ENCODE peak calls at places on chromosome 21, in eight cellular contexts. One of them, this sample, is unnamed.

GRCh38 chr21:37225440-37225839 is 41.7 kb downstream of the VPS26C start:
- DNase-seq in activated naive CD8-positive, alpha-beta T cell treated with anti-CD3 and anti-CD28 coated beads, Interleukin-2, amount 10 ng/mL, durations not matched to agents 7 days and 5 days: peak
- DNase-seq in ecto neural progenitor cell: no peak
- DNase-seq in IMR-90: no peak
- DNase-seq in dermis blood vessel endothelial cell: no peak
- DNase-seq in ELF-1: no peak
- DNase-seq in right atrium auricular region: peak
- DNase-seq in stimulated activated CD4-positive, alpha-beta T cell treated with anti-CD3 and anti-CD28 coated beads, Interleukin-2, amount 100 ng/mL, for 48 hours: peak
- DNase-seq in this sample: no peak

GRCh38 chr21:35291963-35292627 is 243.0 kb upstream of the RUNX1 start:
- DNase-seq in activated naive CD8-positive, alpha-beta T cell treated with anti-CD3 and anti-CD28 coated beads, Interleukin-2, amount 10 ng/mL, durations not matched to agents 7 days and 5 days: no peak
- DNase-seq in dermis blood vessel endothelial cell: no peak
- DNase-seq in IMR-90: peak
- DNase-seq in ecto neural progenitor cell: no peak
- DNase-seq in ELF-1: no peak
- DNase-seq in right atrium auricular region: no peak
- DNase-seq in stimulated activated CD4-positive, alpha-beta T cell treated with anti-CD3 and anti-CD28 coated beads, Interleukin-2, amount 100 ng/mL, for 48 hours: no peak
- DNase-seq in this sample: no peak

GRCh38 chr21:16532841-16533240 is 803.1 kb downstream of the USP25 start:
- DNase-seq in right atrium auricular region: no peak
- DNase-seq in stimulated activated CD4-positive, alpha-beta T cell treated with anti-CD3 and anti-CD28 coated beads, Interleukin-2, amount 100 ng/mL, for 48 hours: no peak
- DNase-seq in IMR-90: peak
- DNase-seq in ecto neural progenitor cell: no peak
- DNase-seq in ELF-1: no peak
- DNase-seq in dermis blood vessel endothelial cell: no peak
- DNase-seq in activated naive CD8-positive, alpha-beta T cell treated with anti-CD3 and anti-CD28 coated beads, Interleukin-2, amount 10 ng/mL, durations not matched to agents 7 days and 5 days: no peak
- DNase-seq in this sample: no peak

GRCh38 chr21:41923641-41924342 is 30.0 kb downstream of the C2CD2 start:
- DNase-seq in IMR-90: peak
- DNase-seq in ELF-1: no peak
- DNase-seq in ecto neural progenitor cell: no peak
- DNase-seq in right atrium auricular region: no peak
- DNase-seq in dermis blood vessel endothelial cell: no peak
- DNase-seq in stimulated activated CD4-positive, alpha-beta T cell treated with anti-CD3 and anti-CD28 coated beads, Interleukin-2, amount 100 ng/mL, for 48 hours: no peak
- DNase-seq in activated naive CD8-positive, alpha-beta T cell treated with anti-CD3 and anti-CD28 coated beads, Interleukin-2, amount 10 ng/mL, durations not matched to agents 7 days and 5 days: no peak
- DNase-seq in this sample: no peak

GRCh38 chr21:45031231-45032191 is 42.9 kb upstream of the ADARB1 start:
- DNase-seq in activated naive CD8-positive, alpha-beta T cell treated with anti-CD3 and anti-CD28 coated beads, Interleukin-2, amount 10 ng/mL, durations not matched to agents 7 days and 5 days: no peak
- DNase-seq in dermis blood vessel endothelial cell: no peak
- DNase-seq in stimulated activated CD4-positive, alpha-beta T cell treated with anti-CD3 and anti-CD28 coated beads, Interleukin-2, amount 100 ng/mL, for 48 hours: no peak
- DNase-seq in right atrium auricular region: no peak
- DNase-seq in ELF-1: no peak
- DNase-seq in ecto neural progenitor cell: peak
- DNase-seq in IMR-90: no peak
- DNase-seq in this sample: no peak

GRCh38 chr21:37098756-37099155 is 25.7 kb downstream of the TTC3 start:
- DNase-seq in IMR-90: no peak
- DNase-seq in activated naive CD8-positive, alpha-beta T cell treated with anti-CD3 and anti-CD28 coated beads, Interleukin-2, amount 10 ng/mL, durations not matched to agents 7 days and 5 days: no peak
- DNase-seq in right atrium auricular region: no peak
- DNase-seq in dermis blood vessel endothelial cell: no peak
- DNase-seq in ELF-1: no peak
- DNase-seq in stimulated activated CD4-positive, alpha-beta T cell treated with anti-CD3 and anti-CD28 coated beads, Interleukin-2, amount 100 ng/mL, for 48 hours: no peak
- DNase-seq in ecto neural progenitor cell: no peak
- DNase-seq in this sample: no peak

GRCh38 chr21:42844411-42845113 is 34.8 kb downstream of the WDR4 start:
- DNase-seq in ELF-1: no peak
- DNase-seq in right atrium auricular region: no peak
- DNase-seq in stimulated activated CD4-positive, alpha-beta T cell treated with anti-CD3 and anti-CD28 coated beads, Interleukin-2, amount 100 ng/mL, for 48 hours: no peak
- DNase-seq in activated naive CD8-positive, alpha-beta T cell treated with anti-CD3 and anti-CD28 coated beads, Interleukin-2, amount 10 ng/mL, durations not matched to agents 7 days and 5 days: peak
- DNase-seq in IMR-90: no peak
- DNase-seq in dermis blood vessel endothelial cell: no peak
- DNase-seq in ecto neural progenitor cell: no peak
- DNase-seq in this sample: no peak

GRCh38 chr21:46626536-46627302 is 8.8 kb upstream of the PRMT2 start:
- DNase-seq in activated naive CD8-positive, alpha-beta T cell treated with anti-CD3 and anti-CD28 coated beads, Interleukin-2, amount 10 ng/mL, durations not matched to agents 7 days and 5 days: no peak
- DNase-seq in ELF-1: no peak
- DNase-seq in right atrium auricular region: no peak
- DNase-seq in IMR-90: no peak
- DNase-seq in ecto neural progenitor cell: no peak
- DNase-seq in stimulated activated CD4-positive, alpha-beta T cell treated with anti-CD3 and anti-CD28 coated beads, Interleukin-2, amount 100 ng/mL, for 48 hours: no peak
- DNase-seq in dermis blood vessel endothelial cell: no peak
- DNase-seq in this sample: no peak

GRCh38 chr21:43912910-43913309 is 47.9 kb downstream of the AGPAT3 start:
- DNase-seq in ecto neural progenitor cell: no peak
- DNase-seq in ELF-1: no peak
- DNase-seq in dermis blood vessel endothelial cell: no peak
- DNase-seq in stimulated activated CD4-positive, alpha-beta T cell treated with anti-CD3 and anti-CD28 coated beads, Interleukin-2, amount 100 ng/mL, for 48 hours: no peak
- DNase-seq in right atrium auricular region: no peak
- DNase-seq in activated naive CD8-positive, alpha-beta T cell treated with anti-CD3 and anti-CD28 coated beads, Interleukin-2, amount 10 ng/mL, durations not matched to agents 7 days and 5 days: no peak
- DNase-seq in IMR-90: no peak
- DNase-seq in this sample: no peak

GRCh38 chr21:44932366-44933181 is 7.3 kb upstream of the SLX9 start:
- DNase-seq in ELF-1: no peak
- DNase-seq in dermis blood vessel endothelial cell: peak
- DNase-seq in IMR-90: no peak
- DNase-seq in activated naive CD8-positive, alpha-beta T cell treated with anti-CD3 and anti-CD28 coated beads, Interleukin-2, amount 10 ng/mL, durations not matched to agents 7 days and 5 days: peak
- DNase-seq in stimulated activated CD4-positive, alpha-beta T cell treated with anti-CD3 and anti-CD28 coated beads, Interleukin-2, amount 100 ng/mL, for 48 hours: no peak
- DNase-seq in right atrium auricular region: no peak
- DNase-seq in ecto neural progenitor cell: no peak
- DNase-seq in this sample: no peak

GRCh38 chr21:46214478-46215340 is 13.9 kb downstream of the LSS start:
- DNase-seq in stimulated activated CD4-positive, alpha-beta T cell treated with anti-CD3 and anti-CD28 coated beads, Interleukin-2, amount 100 ng/mL, for 48 hours: no peak
- DNase-seq in ecto neural progenitor cell: no peak
- DNase-seq in ELF-1: no peak
- DNase-seq in IMR-90: no peak
- DNase-seq in right atrium auricular region: no peak
- DNase-seq in activated naive CD8-positive, alpha-beta T cell treated with anti-CD3 and anti-CD28 coated beads, Interleukin-2, amount 10 ng/mL, durations not matched to agents 7 days and 5 days: no peak
- DNase-seq in dermis blood vessel endothelial cell: no peak
- DNase-seq in this sample: no peak

GRCh38 chr21:34636961-34637360 is 22.0 kb upstream of the RCAN1 start:
- DNase-seq in ecto neural progenitor cell: no peak
- DNase-seq in right atrium auricular region: peak
- DNase-seq in dermis blood vessel endothelial cell: no peak
- DNase-seq in stimulated activated CD4-positive, alpha-beta T cell treated with anti-CD3 and anti-CD28 coated beads, Interleukin-2, amount 100 ng/mL, for 48 hours: no peak
- DNase-seq in IMR-90: no peak
- DNase-seq in ELF-1: no peak
- DNase-seq in activated naive CD8-positive, alpha-beta T cell treated with anti-CD3 and anti-CD28 coated beads, Interleukin-2, amount 10 ng/mL, durations not matched to agents 7 days and 5 days: no peak
- DNase-seq in this sample: no peak

GRCh38 chr21:33760641-33761103 is 118.4 kb downstream of the ITSN1 start:
- DNase-seq in stimulated activated CD4-positive, alpha-beta T cell treated with anti-CD3 and anti-CD28 coated beads, Interleukin-2, amount 100 ng/mL, for 48 hours: no peak
- DNase-seq in right atrium auricular region: no peak
- DNase-seq in activated naive CD8-positive, alpha-beta T cell treated with anti-CD3 and anti-CD28 coated beads, Interleukin-2, amount 10 ng/mL, durations not matched to agents 7 days and 5 days: no peak
- DNase-seq in ELF-1: no peak
- DNase-seq in IMR-90: peak
- DNase-seq in dermis blood vessel endothelial cell: peak
- DNase-seq in ecto neural progenitor cell: no peak
- DNase-seq in this sample: no peak

GRCh38 chr21:27571706-27572105 is 604.8 kb upstream of the ADAMTS5 start:
- DNase-seq in right atrium auricular region: no peak
- DNase-seq in stimulated activated CD4-positive, alpha-beta T cell treated with anti-CD3 and anti-CD28 coated beads, Interleukin-2, amount 100 ng/mL, for 48 hours: no peak
- DNase-seq in activated naive CD8-positive, alpha-beta T cell treated with anti-CD3 and anti-CD28 coated beads, Interleukin-2, amount 10 ng/mL, durations not matched to agents 7 days and 5 days: no peak
- DNase-seq in ecto neural progenitor cell: no peak
- DNase-seq in IMR-90: peak
- DNase-seq in dermis blood vessel endothelial cell: no peak
- DNase-seq in ELF-1: no peak
- DNase-seq in this sample: no peak

GRCh38 chr21:45768741-45769049 is 125.2 kb downstream of the PCBP3 start:
- DNase-seq in dermis blood vessel endothelial cell: no peak
- DNase-seq in activated naive CD8-positive, alpha-beta T cell treated with anti-CD3 and anti-CD28 coated beads, Interleukin-2, amount 10 ng/mL, durations not matched to agents 7 days and 5 days: no peak
- DNase-seq in ELF-1: no peak
- DNase-seq in right atrium auricular region: no peak
- DNase-seq in ecto neural progenitor cell: peak
- DNase-seq in IMR-90: no peak
- DNase-seq in stimulated activated CD4-positive, alpha-beta T cell treated with anti-CD3 and anti-CD28 coated beads, Interleukin-2, amount 100 ng/mL, for 48 hours: no peak
- DNase-seq in this sample: no peak

GRCh38 chr21:44375686-44376320 is 22.4 kb downstream of the TRPM2 start:
- DNase-seq in ELF-1: no peak
- DNase-seq in right atrium auricular region: no peak
- DNase-seq in IMR-90: no peak
- DNase-seq in stimulated activated CD4-positive, alpha-beta T cell treated with anti-CD3 and anti-CD28 coated beads, Interleukin-2, amount 100 ng/mL, for 48 hours: no peak
- DNase-seq in ecto neural progenitor cell: peak
- DNase-seq in dermis blood vessel endothelial cell: no peak
- DNase-seq in activated naive CD8-positive, alpha-beta T cell treated with anti-CD3 and anti-CD28 coated beads, Interleukin-2, amount 10 ng/mL, durations not matched to agents 7 days and 5 days: peak
- DNase-seq in this sample: no peak

GRCh38 chr21:45624356-45624854 is 19.1 kb upstream of the PCBP3 start:
- DNase-seq in dermis blood vessel endothelial cell: no peak
- DNase-seq in right atrium auricular region: no peak
- DNase-seq in IMR-90: no peak
- DNase-seq in activated naive CD8-positive, alpha-beta T cell treated with anti-CD3 and anti-CD28 coated beads, Interleukin-2, amount 10 ng/mL, durations not matched to agents 7 days and 5 days: no peak
- DNase-seq in stimulated activated CD4-positive, alpha-beta T cell treated with anti-CD3 and anti-CD28 coated beads, Interleukin-2, amount 100 ng/mL, for 48 hours: no peak
- DNase-seq in ELF-1: no peak
- DNase-seq in ecto neural progenitor cell: no peak
- DNase-seq in this sample: no peak

GRCh38 chr21:29558331-29558730 is 259.6 kb downstream of the BACH1 start:
- DNase-seq in dermis blood vessel endothelial cell: no peak
- DNase-seq in ELF-1: no peak
- DNase-seq in IMR-90: no peak
- DNase-seq in stimulated activated CD4-positive, alpha-beta T cell treated with anti-CD3 and anti-CD28 coated beads, Interleukin-2, amount 100 ng/mL, for 48 hours: no peak
- DNase-seq in activated naive CD8-positive, alpha-beta T cell treated with anti-CD3 and anti-CD28 coated beads, Interleukin-2, amount 10 ng/mL, durations not matched to agents 7 days and 5 days: no peak
- DNase-seq in ecto neural progenitor cell: no peak
- DNase-seq in right atrium auricular region: no peak
- DNase-seq in this sample: no peak

GRCh38 chr21:25913488-25913887 is 178.7 kb downstream of the GABPA start:
- DNase-seq in ELF-1: no peak
- DNase-seq in right atrium auricular region: no peak
- DNase-seq in activated naive CD8-positive, alpha-beta T cell treated with anti-CD3 and anti-CD28 coated beads, Interleukin-2, amount 10 ng/mL, durations not matched to agents 7 days and 5 days: no peak
- DNase-seq in dermis blood vessel endothelial cell: no peak
- DNase-seq in IMR-90: no peak
- DNase-seq in stimulated activated CD4-positive, alpha-beta T cell treated with anti-CD3 and anti-CD28 coated beads, Interleukin-2, amount 100 ng/mL, for 48 hours: no peak
- DNase-seq in ecto neural progenitor cell: no peak
- DNase-seq in this sample: no peak

GRCh38 chr21:35372201-35372600 is 323.1 kb upstream of the RUNX1 start:
- DNase-seq in ELF-1: no peak
- DNase-seq in ecto neural progenitor cell: no peak
- DNase-seq in activated naive CD8-positive, alpha-beta T cell treated with anti-CD3 and anti-CD28 coated beads, Interleukin-2, amount 10 ng/mL, durations not matched to agents 7 days and 5 days: no peak
- DNase-seq in IMR-90: no peak
- DNase-seq in stimulated activated CD4-positive, alpha-beta T cell treated with anti-CD3 and anti-CD28 coated beads, Interleukin-2, amount 100 ng/mL, for 48 hours: no peak
- DNase-seq in right atrium auricular region: no peak
- DNase-seq in dermis blood vessel endothelial cell: no peak
- DNase-seq in this sample: no peak

GRCh38 chr21:45977396-45977795 is 4.2 kb upstream of the COL6A1 start:
- DNase-seq in activated naive CD8-positive, alpha-beta T cell treated with anti-CD3 and anti-CD28 coated beads, Interleukin-2, amount 10 ng/mL, durations not matched to agents 7 days and 5 days: no peak
- DNase-seq in ecto neural progenitor cell: peak
- DNase-seq in stimulated activated CD4-positive, alpha-beta T cell treated with anti-CD3 and anti-CD28 coated beads, Interleukin-2, amount 100 ng/mL, for 48 hours: no peak
- DNase-seq in right atrium auricular region: no peak
- DNase-seq in ELF-1: peak
- DNase-seq in dermis blood vessel endothelial cell: no peak
- DNase-seq in IMR-90: no peak
- DNase-seq in this sample: no peak

GRCh38 chr21:46146856-46147255 is 8.5 kb downstream of the FTCD start:
- DNase-seq in stimulated activated CD4-positive, alpha-beta T cell treated with anti-CD3 and anti-CD28 coated beads, Interleukin-2, amount 100 ng/mL, for 48 hours: no peak
- DNase-seq in ecto neural progenitor cell: no peak
- DNase-seq in right atrium auricular region: no peak
- DNase-seq in activated naive CD8-positive, alpha-beta T cell treated with anti-CD3 and anti-CD28 coated beads, Interleukin-2, amount 10 ng/mL, durations not matched to agents 7 days and 5 days: no peak
- DNase-seq in IMR-90: no peak
- DNase-seq in dermis blood vessel endothelial cell: no peak
- DNase-seq in ELF-1: peak
- DNase-seq in this sample: no peak

GRCh38 chr21:41501919-41502318 is 6.0 kb downstream of the TMPRSS2 start:
- DNase-seq in stimulated activated CD4-positive, alpha-beta T cell treated with anti-CD3 and anti-CD28 coated beads, Interleukin-2, amount 100 ng/mL, for 48 hours: no peak
- DNase-seq in dermis blood vessel endothelial cell: no peak
- DNase-seq in ecto neural progenitor cell: no peak
- DNase-seq in ELF-1: no peak
- DNase-seq in IMR-90: no peak
- DNase-seq in right atrium auricular region: no peak
- DNase-seq in activated naive CD8-positive, alpha-beta T cell treated with anti-CD3 and anti-CD28 coated beads, Interleukin-2, amount 10 ng/mL, durations not matched to agents 7 days and 5 days: no peak
- DNase-seq in this sample: no peak

GRCh38 chr21:42421018-42421793 is 17.5 kb downstream of the UBASH3A start:
- DNase-seq in ecto neural progenitor cell: no peak
- DNase-seq in dermis blood vessel endothelial cell: no peak
- DNase-seq in stimulated activated CD4-positive, alpha-beta T cell treated with anti-CD3 and anti-CD28 coated beads, Interleukin-2, amount 100 ng/mL, for 48 hours: no peak
- DNase-seq in right atrium auricular region: no peak
- DNase-seq in IMR-90: no peak
- DNase-seq in activated naive CD8-positive, alpha-beta T cell treated with anti-CD3 and anti-CD28 coated beads, Interleukin-2, amount 10 ng/mL, durations not matched to agents 7 days and 5 days: no peak
- DNase-seq in ELF-1: no peak
- DNase-seq in this sample: no peak

GRCh38 chr21:42349420-42350075 is 1.2 kb downstream of the TFF2 start:
- DNase-seq in right atrium auricular region: no peak
- DNase-seq in IMR-90: no peak
- DNase-seq in dermis blood vessel endothelial cell: no peak
- DNase-seq in activated naive CD8-positive, alpha-beta T cell treated with anti-CD3 and anti-CD28 coated beads, Interleukin-2, amount 10 ng/mL, durations not matched to agents 7 days and 5 days: peak
- DNase-seq in stimulated activated CD4-positive, alpha-beta T cell treated with anti-CD3 and anti-CD28 coated beads, Interleukin-2, amount 100 ng/mL, for 48 hours: no peak
- DNase-seq in ecto neural progenitor cell: no peak
- DNase-seq in ELF-1: no peak
- DNase-seq in this sample: no peak

GRCh38 chr21:42526379-42526727 is 12.7 kb downstream of the SLC37A1 start:
- DNase-seq in right atrium auricular region: no peak
- DNase-seq in ecto neural progenitor cell: no peak
- DNase-seq in stimulated activated CD4-positive, alpha-beta T cell treated with anti-CD3 and anti-CD28 coated beads, Interleukin-2, amount 100 ng/mL, for 48 hours: no peak
- DNase-seq in dermis blood vessel endothelial cell: peak
- DNase-seq in IMR-90: no peak
- DNase-seq in activated naive CD8-positive, alpha-beta T cell treated with anti-CD3 and anti-CD28 coated beads, Interleukin-2, amount 10 ng/mL, durations not matched to agents 7 days and 5 days: no peak
- DNase-seq in ELF-1: no peak
- DNase-seq in this sample: no peak

GRCh38 chr21:14545906-14546480 is at the start of gene SAMSN1:
- DNase-seq in right atrium auricular region: no peak
- DNase-seq in IMR-90: no peak
- DNase-seq in ELF-1: no peak
- DNase-seq in stimulated activated CD4-positive, alpha-beta T cell treated with anti-CD3 and anti-CD28 coated beads, Interleukin-2, amount 100 ng/mL, for 48 hours: peak
- DNase-seq in activated naive CD8-positive, alpha-beta T cell treated with anti-CD3 and anti-CD28 coated beads, Interleukin-2, amount 10 ng/mL, durations not matched to agents 7 days and 5 days: peak
- DNase-seq in ecto neural progenitor cell: no peak
- DNase-seq in dermis blood vessel endothelial cell: peak
- DNase-seq in this sample: no peak

GRCh38 chr21:39016740-39017315 is 166.4 kb downstream of the PSMG1 start:
- DNase-seq in IMR-90: peak
- DNase-seq in activated naive CD8-positive, alpha-beta T cell treated with anti-CD3 and anti-CD28 coated beads, Interleukin-2, amount 10 ng/mL, durations not matched to agents 7 days and 5 days: no peak
- DNase-seq in ecto neural progenitor cell: no peak
- DNase-seq in right atrium auricular region: no peak
- DNase-seq in ELF-1: no peak
- DNase-seq in stimulated activated CD4-positive, alpha-beta T cell treated with anti-CD3 and anti-CD28 coated beads, Interleukin-2, amount 100 ng/mL, for 48 hours: no peak
- DNase-seq in dermis blood vessel endothelial cell: no peak
- DNase-seq in this sample: no peak